ENCODE peak calls at places on chromosomes 4 and X, in five cellular contexts. U, W, I, B and O are unnamed samples.

GRCh38 chr4:12382567-12382966 is 953.9 kb upstream of the HS3ST1 start:
- DNase-seq in U (no peak), W (no peak), I (no peak), B (no peak), O (no peak)

GRCh38 chr4:931194-931959 is 739 bp downstream of the GAK start:
- DNase-seq in U (peak; percentile 90), W (peak; percentile 62), I (no peak), B (no peak), O (peak; percentile 39)

GRCh38 chrX:1521459-1521956 is 15.5 kb downstream of the P2RY8 start:
- DNase-seq in U (no peak), W (no peak), I (peak; percentile 76), B (peak; percentile 89), O (no peak)

GRCh38 chr4:52825311-52826090 is 36.6 kb upstream of the RASL11B start:
- DNase-seq in U (peak; percentile 46), W (no peak), I (no peak), B (no peak), O (no peak)

GRCh38 chr4:26402458-26402857 is 81.6 kb downstream of the RBPJ start:
- DNase-seq in U (no peak), W (no peak), I (no peak), B (peak; percentile 70), O (no peak)

GRCh38 chrX:38988301-38988700 is 187.0 kb downstream of the MID1IP1 start:
- DNase-seq in U (no peak), W (no peak), I (no peak), B (no peak), O (no peak)

GRCh38 chr4:56049428-56050212 is 100.9 kb downstream of the CEP135 start:
- DNase-seq in U (peak; percentile 38), W (peak; percentile 56), I (peak; percentile 80), B (peak; percentile 36), O (peak; percentile 9)

GRCh38 chr4:129014566-129015509 is 78.5 kb downstream of the SCLT1 start:
- DNase-seq in U (no peak), W (no peak), I (no peak), B (no peak), O (no peak)

GRCh38 chrX:139882299-139882698 is 50.6 kb downstream of the ATP11C start:
- DNase-seq in U (peak; percentile 7), W (no peak), I (no peak), B (no peak), O (no peak)

GRCh38 chr4:19880205-19880604 is 371.5 kb upstream of the SLIT2 start:
- DNase-seq in U (peak; percentile 60), W (peak; percentile 30), I (no peak), B (no peak), O (no peak)

GRCh38 chrX:12946838-12947544 is 27.9 kb upstream of the TMSB4X start:
- DNase-seq in U (peak; percentile 74), W (peak; percentile 88), I (peak; percentile 87), B (peak; percentile 65), O (peak; percentile 94)

GRCh38 chrX:118726887-118727685 is at the start of gene IL13RA1:
- DNase-seq in U (peak; percentile 91), W (peak; percentile 93), I (peak; percentile 89), B (peak; percentile 55), O (peak; percentile 95)

GRCh38 chr4:85370400-85371032 is 104.4 kb upstream of the ARHGAP24 start:
- DNase-seq in U (peak; percentile 60), W (peak; percentile 58), I (peak; percentile 69), B (peak; percentile 34), O (no peak)

GRCh38 chr4:28792917-28793597 is 1927.1 kb upstream of the PCDH7 start:
- DNase-seq in U (no peak), W (no peak), I (no peak), B (no peak), O (no peak)

GRCh38 chrX:22025751-22026150 is 6.4 kb upstream of the PHEX start:
- DNase-seq in U (no peak), W (peak; percentile 13), I (no peak), B (no peak), O (no peak)

GRCh38 chr4:149999485-150000074 is 78.7 kb upstream of the DCLK2 start:
- DNase-seq in U (peak; percentile 88), W (peak; percentile 68), I (peak; percentile 54), B (peak; percentile 65), O (no peak)

GRCh38 chrX:151019837-151020236 is 36.7 kb downstream of the HMGB3 start:
- DNase-seq in U (peak; percentile 55), W (peak; percentile 11), I (no peak), B (no peak), O (no peak)

GRCh38 chr4:71126719-71127118 is 133.3 kb downstream of the DCK start:
- DNase-seq in U (peak; percentile 94), W (peak; percentile 68), I (no peak), B (no peak), O (peak; percentile 20)

GRCh38 chrX:7062276-7062675 is 85.2 kb upstream of the STS start:
- DNase-seq in U (no peak), W (no peak), I (no peak), B (no peak), O (no peak)

GRCh38 chrX:320126-320783 is 1.7 kb upstream of the GTPBP6 start:
- DNase-seq in U (peak; percentile 46), W (no peak), I (peak; percentile 51), B (no peak), O (no peak)

DNA sequence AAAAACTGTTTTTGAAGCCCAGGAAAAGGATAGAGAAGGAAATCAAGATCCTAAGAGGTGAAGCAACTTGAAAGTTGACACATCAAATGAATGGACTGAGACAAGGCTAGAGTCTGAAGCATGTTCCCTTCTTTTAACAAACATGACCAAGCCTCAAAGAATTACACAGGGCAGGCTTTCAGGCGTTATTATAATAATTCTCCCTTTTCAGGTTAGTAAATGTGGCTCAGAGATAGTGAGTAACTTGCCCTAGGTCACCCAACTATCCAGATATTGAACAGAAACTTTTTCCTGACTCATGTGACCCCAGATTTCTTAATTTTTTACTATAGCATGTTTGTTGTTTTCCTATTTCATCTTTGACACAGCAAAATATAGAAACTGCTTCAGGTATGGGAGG is 91.7 kb downstream of the PPP1R2C start:
- DNase-seq in U (no peak), W (no peak), I (no peak), B (no peak), O (no peak)
- H3K9me2 ChIP-seq in U (no peaks in the 10 kb centered on the region), W (no peaks in the 10 kb centered on the region), I (peaks cover 10% of the 10 kb centered on the region), B (no peaks in the 10 kb centered on the region), O (no peaks in the 10 kb centered on the region)

GRCh38 chr4:39324897-39325613 is 41.1 kb downstream of the RFC1 start:
- DNase-seq in U (peak; percentile 18), W (no peak), I (no peak), B (no peak), O (no peak)

GRCh38 chr4:39323836-39324235 is 42.3 kb downstream of the RFC1 start:
- DNase-seq in U (peak; percentile 7), W (no peak), I (no peak), B (no peak), O (no peak)

GRCh38 chr4:39324446-39324845 is 41.7 kb downstream of the RFC1 start:
- DNase-seq in U (no peak), W (no peak), I (no peak), B (no peak), O (no peak)

GRCh38 chr4:39320381-39321115 is 45.6 kb downstream of the RFC1 start:
- DNase-seq in U (peak; percentile 55), W (no peak), I (no peak), B (no peak), O (no peak)

GRCh38 chr4:39319678-39320077 is 46.5 kb downstream of the RFC1 start:
- DNase-seq in U (peak; percentile 91), W (no peak), I (no peak), B (no peak), O (peak; percentile 17)
- H3K36me3 ChIP-seq in U (peaks cover 5% of the 10 kb centered on the region), W (no peaks in the 10 kb centered on the region), I (peaks cover 24% of the 10 kb centered on the region), B (peaks cover 12% of the 10 kb centered on the region), O (peaks cover 14% of the 10 kb centered on the region)

DNA sequence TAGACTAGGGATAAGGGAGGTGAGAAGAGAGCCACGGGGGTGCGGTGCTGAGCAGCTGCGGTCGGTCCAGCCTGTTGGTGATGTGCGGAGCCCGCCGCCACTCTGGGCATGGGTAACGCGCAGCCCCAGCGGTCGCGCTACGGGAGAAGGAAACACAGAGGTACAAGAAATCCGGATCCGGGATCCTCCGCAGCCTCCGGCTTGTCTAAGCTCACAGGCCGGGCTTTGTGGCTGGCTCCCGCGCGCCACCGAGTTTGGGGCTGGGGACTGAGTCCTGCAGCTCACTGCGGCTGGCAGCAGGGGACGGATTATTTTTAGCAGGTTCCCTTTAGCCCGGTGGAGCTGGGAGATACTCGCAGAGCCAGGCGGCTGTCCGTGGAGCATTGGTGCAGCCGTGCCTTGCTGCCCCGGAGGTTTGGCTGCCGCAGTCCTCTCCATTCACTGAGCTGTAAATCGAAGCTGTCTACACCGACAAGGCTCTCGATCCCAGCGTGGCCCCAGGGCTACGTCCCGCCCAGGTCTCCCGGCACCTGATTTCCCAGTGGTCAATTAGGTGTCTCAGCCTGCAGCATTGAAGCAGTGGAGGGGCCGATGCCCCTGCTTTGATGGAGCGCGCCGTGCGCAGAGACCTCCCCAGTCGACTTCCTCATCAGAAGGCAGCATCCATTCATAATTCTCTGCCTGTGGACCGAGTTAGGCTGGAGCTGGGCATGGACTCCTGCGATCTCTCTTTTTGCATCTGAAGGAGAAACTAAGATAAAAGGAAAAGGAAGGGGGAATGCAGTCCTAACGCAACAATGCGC is 81.9 kb upstream of the SCML1 start:
- DNase-seq in U (peak; percentile 33), W (peak; percentile 10), I (peak; percentile 41), B (no peak), O (no peak)
- TF ChIP-seq EZH2 in U (no peak), W (peak; percentile 47), I (no peak), B (no peak), O (no peak)

DNA sequence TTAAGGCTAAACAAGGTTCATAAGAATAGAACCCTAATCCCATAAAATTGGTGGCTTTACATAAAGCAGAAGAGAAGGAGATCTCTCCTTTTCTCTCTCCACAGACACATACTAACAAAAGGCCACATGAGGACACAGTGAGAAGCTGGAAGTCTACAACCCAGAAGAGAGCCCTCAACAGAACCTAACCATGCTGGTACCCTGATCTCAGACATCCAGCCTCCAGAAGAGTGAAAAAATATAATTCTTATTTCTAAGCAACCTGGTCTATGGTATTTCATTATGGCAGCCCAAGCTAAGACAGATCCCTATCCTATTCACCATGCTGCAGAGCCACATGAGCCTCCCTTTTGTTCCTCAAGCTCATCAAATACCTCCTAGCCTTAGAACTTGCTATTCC is 195.5 kb downstream of the ANTXR2 start:
- DNase-seq in U (no peak), W (no peak), I (no peak), B (no peak), O (no peak)
- H3K9me2 ChIP-seq in U (no peaks in the 10 kb centered on the region), W (no peaks in the 10 kb centered on the region), I (no peaks in the 10 kb centered on the region), B (no peaks in the 10 kb centered on the region), O (no peaks in the 10 kb centered on the region)

GRCh38 chrX:16838202-16839066 is 31.7 kb downstream of the RBBP7 start:
- DNase-seq in U (peak; percentile 83), W (peak; percentile 27), I (no peak), B (no peak), O (no peak)

GRCh38 chrX:16832301-16832700 is 37.9 kb downstream of the RBBP7 start:
- DNase-seq in U (no peak), W (no peak), I (no peak), B (no peak), O (no peak)

GRCh38 chrX:16839224-16839851 is 30.8 kb downstream of the RBBP7 start:
- DNase-seq in U (no peak), W (no peak), I (no peak), B (no peak), O (no peak)

GRCh38 chrX:16836371-16836770 is 33.8 kb downstream of the RBBP7 start:
- DNase-seq in U (peak; percentile 23), W (peak; percentile 60), I (peak; percentile 49), B (no peak), O (no peak)

GRCh38 chrX:16834811-16835210 is 35.4 kb downstream of the RBBP7 start:
- DNase-seq in U (no peak), W (no peak), I (no peak), B (no peak), O (no peak)
- H3K36me3 ChIP-seq in U (no peaks in the 10 kb centered on the region), W (no peaks in the 10 kb centered on the region), I (peaks cover 22% of the 10 kb centered on the region), B (no peaks in the 10 kb centered on the region), O (peaks cover 7% of the 10 kb centered on the region)